ENCODE peak calls at places on chromosomes 13 and 19, in eight cellular contexts. One of them, this sample, is unnamed.
A peak's percentile ranks its signal among the peaks of the same experiment; 100 is the strongest.

GRCh38 chr19:58085348-58085875 is 12.6 kb downstream of the ZSCAN18 start:
- DNase-seq in right cardiac atrium: no peak
- DNase-seq in progenitor cell of endocrine pancreas: no peak
- DNase-seq in nephron progenitor cell: no peak
- DNase-seq in cardiac muscle cell: no peak
- DNase-seq in Panc1: no peak
- DNase-seq in BJ: no peak
- DNase-seq in effector memory CD8-positive, alpha-beta T cell: no peak
- DNase-seq in this sample: no peak

GRCh38 chr13:44932171-44932849 is 57.0 kb downstream of the NUFIP1 start:
- DNase-seq in right cardiac atrium: no peak
- DNase-seq in progenitor cell of endocrine pancreas: no peak
- DNase-seq in nephron progenitor cell: no peak
- DNase-seq in cardiac muscle cell: no peak
- DNase-seq in Panc1: no peak
- DNase-seq in BJ: no peak
- DNase-seq in effector memory CD8-positive, alpha-beta T cell: no peak
- DNase-seq in this sample: no peak

GRCh38 chr13:33228645-33229445 is 56.7 kb downstream of the STARD13 start:
- DNase-seq in right cardiac atrium: no peak
- DNase-seq in progenitor cell of endocrine pancreas: no peak
- DNase-seq in nephron progenitor cell: no peak
- DNase-seq in cardiac muscle cell: peak; percentile 56
- DNase-seq in Panc1: no peak
- DNase-seq in BJ: no peak
- DNase-seq in effector memory CD8-positive, alpha-beta T cell: peak; percentile 2
- DNase-seq in this sample: no peak

GRCh38 chr13:94947965-94948371 is 235.6 kb upstream of the SOX21 start:
- DNase-seq in right cardiac atrium: no peak
- DNase-seq in progenitor cell of endocrine pancreas: no peak
- DNase-seq in nephron progenitor cell: no peak
- DNase-seq in cardiac muscle cell: no peak
- DNase-seq in Panc1: no peak
- DNase-seq in BJ: no peak
- DNase-seq in effector memory CD8-positive, alpha-beta T cell: no peak
- DNase-seq in this sample: no peak

GRCh38 chr13:40518481-40518882 is 148.0 kb downstream of the FOXO1 start:
- DNase-seq in right cardiac atrium: no peak
- DNase-seq in progenitor cell of endocrine pancreas: no peak
- DNase-seq in nephron progenitor cell: no peak
- DNase-seq in cardiac muscle cell: no peak
- DNase-seq in Panc1: no peak
- DNase-seq in BJ: no peak
- DNase-seq in effector memory CD8-positive, alpha-beta T cell: peak; percentile 29
- DNase-seq in this sample: no peak

GRCh38 chr13:34216251-34216650 is 398.3 kb downstream of the RFC3 start:
- DNase-seq in right cardiac atrium: no peak
- DNase-seq in progenitor cell of endocrine pancreas: no peak
- DNase-seq in nephron progenitor cell: no peak
- DNase-seq in cardiac muscle cell: no peak
- DNase-seq in Panc1: no peak
- DNase-seq in BJ: no peak
- DNase-seq in effector memory CD8-positive, alpha-beta T cell: no peak
- DNase-seq in this sample: no peak

GRCh38 chr13:48319458-48320395 is 16.2 kb downstream of the RB1 start:
- DNase-seq in right cardiac atrium: no peak
- DNase-seq in progenitor cell of endocrine pancreas: no peak
- DNase-seq in nephron progenitor cell: no peak
- DNase-seq in cardiac muscle cell: no peak
- DNase-seq in Panc1: no peak
- DNase-seq in BJ: no peak
- DNase-seq in effector memory CD8-positive, alpha-beta T cell: no peak
- DNase-seq in this sample: no peak

GRCh38 chr19:40974633-40975037 is 16.4 kb upstream of the CYP2B6 start:
- DNase-seq in right cardiac atrium: peak; percentile 59
- DNase-seq in progenitor cell of endocrine pancreas: peak; percentile 56
- DNase-seq in nephron progenitor cell: peak; percentile 74
- DNase-seq in cardiac muscle cell: peak; percentile 78
- DNase-seq in Panc1: peak; percentile 22
- DNase-seq in BJ: peak; percentile 1
- DNase-seq in effector memory CD8-positive, alpha-beta T cell: peak; percentile 77
- DNase-seq in this sample: peak; percentile 72

GRCh38 chr13:98910501-98910951 is 67.3 kb downstream of the DOCK9 start:
- DNase-seq in right cardiac atrium: peak; percentile 31
- DNase-seq in progenitor cell of endocrine pancreas: no peak
- DNase-seq in nephron progenitor cell: no peak
- DNase-seq in cardiac muscle cell: no peak
- DNase-seq in Panc1: peak; percentile 33
- DNase-seq in BJ: no peak
- DNase-seq in effector memory CD8-positive, alpha-beta T cell: no peak
- DNase-seq in this sample: no peak

This sample was measured in T-helper 17 cell.